ENCODE peak calls at places on chromosomes 12 and 14, in four cellular contexts. L is fibroblast of mammary gland, N is fibroblast of villous mesenchyme, R is cardiac fibroblast. Y is an unnamed sample.

GRCh38 chr14:81435578-81436295 is 35.6 kb upstream of the STON2 start:
- DNase-seq in L (no peak), N (peak; percentile 14), R (peak; percentile 20), Y (peak; percentile 57)

GRCh38 chr14:97995571-97995970 is 1198.4 kb downstream of the VRK1 start:
- DNase-seq in L (no peak), N (no peak), R (no peak), Y (no peak)

GRCh38 chr12:121803861-121804416 is at the start of gene SETD1B:
- DNase-seq in L (peak; percentile 62), N (peak; percentile 43), R (peak; percentile 75), Y (peak; percentile 61)

GRCh38 chr12:50505386-50505827 is 622 bp downstream of the DIP2B start:
- DNase-seq in L (peak; percentile 22), N (peak; percentile 19), R (peak; percentile 18), Y (peak; percentile 41)

GRCh38 chr14:35404496-35405303 is at the start of gene NFKBIA:
- DNase-seq in L (peak; percentile 82), N (peak; percentile 91), R (peak; percentile 94), Y (peak; percentile 97)

GRCh38 chr14:91171291-91171690 is 57.4 kb downstream of the DGLUCY start:
- DNase-seq in L (no peak), N (no peak), R (no peak), Y (no peak)

GRCh38 chr12:32070370-32070769 is 36.3 kb upstream of the BICD1 start:
- DNase-seq in L (no peak), N (peak; percentile 7), R (no peak), Y (no peak)

GRCh38 chr12:101876861-101877815 is at the start of gene DRAM1:
- DNase-seq in L (peak; percentile 86), N (peak; percentile 97), R (peak; percentile 96), Y (peak; percentile 94)

GRCh38 chr14:76050797-76051392 is 65.3 kb downstream of the IFT43 start:
- DNase-seq in L (peak; percentile 68), N (peak; percentile 62), R (peak; percentile 77), Y (peak; percentile 84)

GRCh38 chr14:51442513-51443175 is 202.6 kb downstream of the TMX1 start:
- DNase-seq in L (peak; percentile 97), N (peak; percentile 89), R (peak; percentile 97), Y (peak; percentile 97)

GRCh38 chr12:131755305-131756113 is 44.6 kb downstream of the SFSWAP start:
- DNase-seq in L (peak; percentile 34), N (peak; percentile 25), R (peak; percentile 23), Y (no peak)

GRCh38 chr14:100950024-100950423 is 46.5 kb upstream of the RTL1 start:
- DNase-seq in L (peak; percentile 27), N (no peak), R (no peak), Y (peak; percentile 7)

GRCh38 chr14:100393362-100393761 is 70.2 kb downstream of the SLC25A47 start:
- DNase-seq in L (no peak), N (no peak), R (no peak), Y (no peak)

GRCh38 chr14:72476657-72477499 is 417.0 kb downstream of the DPF3 start:
- DNase-seq in L (peak; percentile 49), N (peak; percentile 74), R (peak; percentile 30), Y (peak; percentile 79)

GRCh38 chr14:75427482-75428229 is at the start of gene JDP2:
- DNase-seq in L (peak; percentile 61), N (peak; percentile 86), R (peak; percentile 91), Y (peak; percentile 90)

GRCh38 chr14:77342726-77343397 is 22.0 kb downstream of the GSTZ1 start:
- DNase-seq in L (no peak), N (no peak), R (no peak), Y (no peak)

GRCh38 chr12:21026302-21026701 is 104.7 kb upstream of the SLCO1B1 start:
- DNase-seq in L (no peak), N (no peak), R (no peak), Y (no peak)

GRCh38 chr12:105257321-105257728 is 21.4 kb upstream of the APPL2 start:
- DNase-seq in L (peak; percentile 95), N (peak; percentile 71), R (peak; percentile 41), Y (peak; percentile 80)

GRCh38 chr14:71583246-71583645 is 349.0 kb upstream of the RGS6 start:
- DNase-seq in L (no peak), N (peak; percentile 38), R (no peak), Y (no peak)

GRCh38 chr12:94779520-94779919 is 129.2 kb upstream of the TMCC3 start:
- DNase-seq in L (peak; percentile 82), N (peak; percentile 91), R (peak; percentile 76), Y (no peak)

GRCh38 chr14:104893435-104894207 is 28.6 kb downstream of the CEP170B start:
- DNase-seq in L (no peak), N (no peak), R (no peak), Y (no peak)

GRCh38 chr12:128789356-128789929 is 34.3 kb downstream of the SLC15A4 start:
- DNase-seq in L (no peak), N (no peak), R (no peak), Y (no peak)

GRCh38 chr12:122725452-122725851 is 5.2 kb downstream of the HCAR1 start:
- DNase-seq in L (no peak), N (no peak), R (no peak), Y (no peak)

GRCh38 chr12:46264057-46264456 is 4.8 kb downstream of the SLC38A1 start:
- DNase-seq in L (peak; percentile 47), N (no peak), R (peak; percentile 36), Y (peak; percentile 41)

GRCh38 chr12:107320929-107321618 is 227.7 kb upstream of the CRY1 start:
- DNase-seq in L (no peak), N (peak; percentile 8), R (no peak), Y (peak; percentile 48)

GRCh38 chr12:96912943-96913342 is 5.9 kb downstream of the NEDD1 start:
- DNase-seq in L (no peak), N (no peak), R (no peak), Y (no peak)

GRCh38 chr12:19739195-19739776 is 300.0 kb downstream of the AEBP2 start:
- DNase-seq in L (peak; percentile 73), N (peak; percentile 75), R (peak; percentile 86), Y (peak; percentile 68)

GRCh38 chr12:2273288-2273687 is 220.5 kb downstream of the CACNA1C start:
- DNase-seq in L (peak; percentile 62), N (peak; percentile 40), R (peak; percentile 58), Y (peak; percentile 75)

GRCh38 chr14:40574780-40575179 is 1031.9 kb upstream of the LRFN5 start:
- DNase-seq in L (no peak), N (no peak), R (no peak), Y (no peak)

GRCh38 chr12:122641976-122642375 is 61.2 kb downstream of the HCAR2 start:
- DNase-seq in L (peak; percentile 80), N (peak; percentile 65), R (peak; percentile 38), Y (peak; percentile 72)

GRCh38 chr12:3048540-3048939 is 28.6 kb upstream of the TSPAN9 start:
- DNase-seq in L (no peak), N (no peak), R (no peak), Y (no peak)

GRCh38 chr12:53207042-53207441 is at the start of gene ITGB7:
- DNase-seq in L (no peak), N (no peak), R (no peak), Y (no peak)

GRCh38 chr14:103628684-103629502 is at the start of gene KLC1:
- DNase-seq in L (peak; percentile 50), N (peak; percentile 71), R (peak; percentile 74), Y (peak; percentile 89)

GRCh38 chr14:74967618-74968017 is 12.2 kb upstream of the PGF start:
- DNase-seq in L (no peak), N (no peak), R (no peak), Y (no peak)

GRCh38 chr12:28998662-28999120 is 150.4 kb upstream of the FAR2 start:
- DNase-seq in L (peak; percentile 89), N (peak; percentile 45), R (peak; percentile 70), Y (peak; percentile 46)
- TF ChIP-seq CTCF in L (peak; percentile 57), N (peak; percentile 51), R (peak; percentile 56), Y (peak; percentile 51)

GRCh38 chr12:79837575-79837974 is 97.3 kb downstream of the PPP1R12A start:
- DNase-seq in L (no peak), N (no peak), R (no peak), Y (no peak)
- H3K4me3 ChIP-seq in L (no peak overlapping the region), N (no peak overlapping the region), R (no peak overlapping the region), Y (no peak overlapping the region)

GRCh38 chr14:31802838-31803237 is 241.6 kb downstream of the NUBPL start:
- DNase-seq in L (no peak), N (no peak), R (no peak), Y (no peak)
- TF ChIP-seq CTCF in L (no peak), N (no peak), R (no peak), Y (no peak)

GRCh38 chr12:57131896-57132744 is 3.8 kb downstream of the LRP1 start:
- DNase-seq in L (peak; percentile 76), N (no peak), R (no peak), Y (peak; percentile 32)
- H3K4me3 ChIP-seq in L (peak overlapping the region; percentile 59), N (peak overlapping the region; percentile 93), R (peak overlapping the region; percentile 87), Y (peak overlapping the region; percentile 90)

GRCh38 chr14:52551696-52552062 is 626 bp downstream of the TXNDC16 start:
- DNase-seq in L (peak; percentile 54), N (peak; percentile 30), R (peak; percentile 59), Y (peak; percentile 70)
- TF ChIP-seq CTCF in L (peak; percentile 49), N (peak; percentile 12), R (peak; percentile 43), Y (peak; percentile 38)

Y was measured in foreskin fibroblast.